ENCODE peak calls at places on chromosomes 12 and 14, in five cellular contexts. H is breast epithelium, M is MM.1S, G is endodermal cell, R is left ventricle myocardium inferior. Y is an unnamed sample.

GRCh38 chr14:53882684-53883083 is 73.9 kb downstream of the BMP4 start:
- DNase-seq in H (no peak), M (no peak), G (no peak), R (no peak), Y (no peak)

GRCh38 chr14:33184587-33184986 is 245.9 kb downstream of the NPAS3 start:
- DNase-seq in H (no peak), M (no peak), G (peak; percentile 47), R (no peak), Y (no peak)

GRCh38 chr12:53289891-53290290 is 5.5 kb upstream of the PFDN5 start:
- DNase-seq in H (no peak), M (no peak), G (no peak), R (no peak), Y (no peak)

GRCh38 chr12:100199347-100200136 is 1.1 kb upstream of the ACTR6 start:
- DNase-seq in H (peak; percentile 80), M (peak; percentile 80), G (peak; percentile 97), R (peak; percentile 66), Y (peak; percentile 82)

GRCh38 chr12:6960291-6961277 is 9.4 kb downstream of the PTPN6 start:
- DNase-seq in H (no peak), M (peak; percentile 78), G (peak; percentile 73), R (peak; percentile 14), Y (no peak)

GRCh38 chr12:124655317-124656213 is 88.2 kb upstream of the NCOR2 start:
- DNase-seq in H (no peak), M (no peak), G (peak; percentile 97), R (peak; percentile 86), Y (no peak)

GRCh38 chr12:15931590-15932053 is 20.5 kb downstream of the DERA start:
- DNase-seq in H (no peak), M (no peak), G (peak; percentile 51), R (no peak), Y (no peak)

GRCh38 chr12:55443776-55444175 is at the start of gene OR6C2:
- DNase-seq in H (no peak), M (no peak), G (no peak), R (no peak), Y (no peak)

GRCh38 chr14:101761881-101762529 is 496 bp downstream of the PPP2R5C start:
- DNase-seq in H (no peak), M (peak; percentile 8), G (no peak), R (peak; percentile 39), Y (peak; percentile 67)

GRCh38 chr12:93616584-93617101 is 44.2 kb downstream of the SOCS2 start:
- DNase-seq in H (no peak), M (no peak), G (peak; percentile 89), R (no peak), Y (no peak)

GRCh38 chr12:38161123-38162000 is 155.2 kb upstream of the ALG10B start:
- DNase-seq in H (no peak), M (no peak), G (no peak), R (no peak), Y (no peak)

GRCh38 chr12:129788506-129788905 is 115.3 kb downstream of the TMEM132D start:
- DNase-seq in H (no peak), M (no peak), G (peak; percentile 15), R (no peak), Y (no peak)

GRCh38 chr12:66090157-66090556 is 40.4 kb downstream of the LLPH start:
- DNase-seq in H (no peak), M (no peak), G (no peak), R (no peak), Y (no peak)

GRCh38 chr14:61569783-61570182 is 125.5 kb upstream of the HIF1A start:
- DNase-seq in H (no peak), M (no peak), G (peak; percentile 17), R (peak; percentile 55), Y (no peak)

GRCh38 chr14:20632448-20632830 is 9.1 kb downstream of the OR6S1 start:
- DNase-seq in H (no peak), M (no peak), G (peak; percentile 77), R (no peak), Y (no peak)

GRCh38 chr12:119229837-119230236 is 51.1 kb downstream of the HSPB8 start:
- DNase-seq in H (no peak), M (no peak), G (peak; percentile 94), R (peak; percentile 35), Y (no peak)

GRCh38 chr14:70905316-70905715 is 1.9 kb upstream of the PCNX1 start:
- DNase-seq in H (no peak), M (no peak), G (no peak), R (peak; percentile 74), Y (no peak)

GRCh38 chr14:28756896-28757570 is 9.6 kb upstream of the FOXG1 start:
- DNase-seq in H (no peak), M (no peak), G (peak; percentile 82), R (no peak), Y (no peak)

GRCh38 chr14:86022031-86022629 is 492.2 kb downstream of the FLRT2 start:
- DNase-seq in H (no peak), M (no peak), G (no peak), R (no peak), Y (no peak)

GRCh38 chr12:132638541-132639408 is 20.2 kb downstream of the P2RX2 start:
- DNase-seq in H (no peak), M (no peak), G (peak; percentile 84), R (no peak), Y (no peak)

GRCh38 chr14:22824711-22825359 is 4.9 kb upstream of the MRPL52 start:
- DNase-seq in H (no peak), M (peak; percentile 31), G (no peak), R (no peak), Y (no peak)

GRCh38 chr14:22822017-22822618 is 6.9 kb upstream of the SLC7A7 start:
- DNase-seq in H (no peak), M (no peak), G (peak; percentile 92), R (no peak), Y (no peak)

GRCh38 chr14:22821193-22822016 is 6.2 kb upstream of the SLC7A7 start:
- DNase-seq in H (no peak), M (no peak), G (peak; percentile 78), R (no peak), Y (no peak)

GRCh38 chr14:22820731-22821130 is 5.5 kb upstream of the SLC7A7 start:
- DNase-seq in H (no peak), M (no peak), G (no peak), R (no peak), Y (no peak)

DNA sequence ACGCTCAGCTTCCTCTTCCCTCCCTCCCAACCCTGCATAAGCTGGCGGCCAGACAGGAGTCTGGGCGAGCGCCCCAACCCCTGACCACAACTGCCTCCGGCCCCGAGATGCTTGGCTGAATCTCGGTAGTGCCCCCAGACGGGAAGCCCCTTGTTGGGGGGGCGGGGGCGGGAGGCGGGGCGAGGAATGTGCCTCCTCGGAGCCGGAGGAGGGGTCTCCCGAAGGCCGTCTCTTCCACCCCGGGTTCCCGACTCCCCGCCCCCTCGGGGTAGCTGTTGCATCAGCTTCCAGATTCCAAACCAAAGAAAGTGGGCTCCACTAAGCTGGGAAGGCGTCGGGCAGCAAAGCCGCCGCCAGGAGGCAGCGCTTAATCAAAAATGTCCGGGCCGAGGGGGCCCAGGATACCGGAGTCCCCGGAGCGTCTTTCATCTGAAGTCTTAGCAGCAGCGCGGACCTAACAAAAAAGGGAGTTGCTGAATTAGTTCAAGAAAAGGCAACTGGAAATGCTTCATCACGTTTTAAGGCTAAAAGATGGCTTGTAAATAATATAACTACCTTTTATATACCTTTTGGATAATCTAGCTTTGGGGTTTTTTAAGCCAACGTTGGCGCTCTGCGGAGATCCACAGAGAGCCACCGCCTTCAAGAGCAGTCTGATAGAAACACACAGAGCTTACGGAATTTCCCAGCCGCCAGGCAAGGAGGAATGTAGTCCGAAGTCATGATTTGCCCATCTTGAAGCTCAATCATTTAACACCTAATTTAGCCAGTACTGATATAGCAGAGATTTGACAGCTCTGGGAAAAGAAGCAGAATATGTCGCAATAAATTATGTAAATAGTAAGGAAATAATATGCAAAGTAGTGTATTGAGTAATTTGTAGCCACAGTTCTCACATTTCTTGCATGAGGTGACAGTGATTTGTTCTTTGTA is 6.8 kb upstream of the MRPL52 start:
- DNase-seq in H (no peak), M (peak; percentile 41), G (peak; percentile 98), R (peak; percentile 74), Y (peak; percentile 69)
- H3K4me3 ChIP-seq in H (peak overlapping the region; percentile 43), M (peak overlapping the region; percentile 26), G (peak overlapping the region; percentile 75), R (peak overlapping the region; percentile 62), Y (peak overlapping the region; percentile 13)

DNA sequence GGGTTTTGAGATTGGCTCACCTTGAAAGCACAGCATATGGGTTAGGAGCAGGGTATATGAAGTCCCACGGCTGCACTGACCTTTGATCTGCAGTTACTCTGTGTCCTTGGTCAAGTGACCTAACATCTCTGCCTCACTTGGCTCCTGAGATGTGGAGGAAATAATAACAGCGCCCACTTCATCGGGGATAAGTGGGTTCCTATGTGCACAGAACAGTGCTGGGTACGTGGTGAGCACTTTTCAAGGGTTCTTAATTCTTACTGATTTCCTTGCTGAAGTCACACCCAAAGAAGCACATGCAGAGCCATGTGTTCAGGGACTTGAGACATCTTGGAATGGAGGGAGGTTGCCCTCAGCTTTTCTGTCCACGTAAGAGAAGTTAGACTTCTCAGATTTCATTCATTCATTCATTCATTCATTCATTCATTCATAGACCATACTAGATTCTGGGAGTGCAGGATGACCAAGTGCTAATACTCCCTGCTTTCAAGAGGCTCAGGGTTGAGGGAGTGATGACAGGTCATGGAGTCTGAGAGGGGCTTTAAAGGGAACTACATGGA is 39.4 kb downstream of the ADGRD1 start:
- DNase-seq in H (no peak), M (no peak), G (no peak), R (no peak), Y (no peak)
- H3K9me3 ChIP-seq in H (no peaks in the 10 kb centered on the region), M (no peaks in the 10 kb centered on the region), G (no peaks in the 10 kb centered on the region), R (no peaks in the 10 kb centered on the region), Y (no peaks in the 10 kb centered on the region)

GRCh38 chr12:50507930-50508329 is 3.1 kb downstream of the DIP2B start:
- DNase-seq in H (no peak), M (no peak), G (no peak), R (no peak), Y (peak; percentile 35)
- H3K4me1 ChIP-seq in H (peaks cover 7% of the 10 kb centered on the region), M (peaks cover 12% of the 10 kb centered on the region), G (peaks cover 3% of the 10 kb centered on the region), R (peaks cover 61% of the 10 kb centered on the region), Y (peaks cover 60% of the 10 kb centered on the region)

GRCh38 chr12:123270380-123271181 is 1.1 kb downstream of the CDK2AP1 start:
- DNase-seq in H (no peak), M (no peak), G (peak; percentile 87), R (peak; percentile 43), Y (peak; percentile 9)

GRCh38 chr12:123269980-123270379 is 1.7 kb downstream of the CDK2AP1 start:
- DNase-seq in H (no peak), M (no peak), G (no peak), R (no peak), Y (no peak)

GRCh38 chr12:123267991-123268843 is 3.4 kb downstream of the CDK2AP1 start:
- DNase-seq in H (no peak), M (no peak), G (peak; percentile 59), R (peak; percentile 34), Y (no peak)

GRCh38 chr12:123268850-123269249 is 2.8 kb downstream of the CDK2AP1 start:
- DNase-seq in H (no peak), M (no peak), G (peak; percentile 58), R (no peak), Y (no peak)

DNA sequence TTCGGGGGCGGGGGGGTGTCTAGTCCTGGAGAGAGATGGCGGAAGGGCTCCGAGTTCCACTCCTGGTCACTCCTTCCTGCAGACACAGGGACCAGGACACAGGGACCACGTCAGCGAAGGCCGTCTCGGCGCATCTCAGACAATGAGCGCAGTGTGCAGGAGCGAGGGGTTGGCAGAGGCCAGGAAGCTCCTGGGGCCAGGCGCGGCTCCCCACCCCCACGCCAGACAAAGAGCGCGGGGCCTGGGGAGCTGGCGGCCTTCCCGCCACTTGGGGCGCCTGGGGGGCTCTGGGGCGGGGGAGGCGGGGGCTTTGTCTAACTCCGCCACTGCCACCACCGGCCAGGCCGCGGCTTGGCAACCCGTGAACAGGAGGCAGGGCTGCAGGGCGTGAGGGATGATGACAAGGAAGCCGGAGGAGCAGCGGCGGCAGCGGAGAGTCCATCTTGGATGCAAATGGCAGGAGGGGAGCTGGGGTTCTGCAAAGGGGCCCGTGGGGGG is 2.2 kb downstream of the CDK2AP1 start:
- DNase-seq in H (peak; percentile 71), M (no peak), G (peak; percentile 92), R (peak; percentile 73), Y (peak; percentile 34)
- H3K4me3 ChIP-seq in H (peak overlapping the region; percentile 77), M (no peak overlapping the region), G (peak overlapping the region; percentile 94), R (peak overlapping the region; percentile 84), Y (peak overlapping the region; percentile 63)